ENCODE peak calls at places on chromosome 13, in five cellular contexts. N is substantia nigra, Q is putamen, B is HS-5, J is HT1080. W is an unnamed sample.

GRCh38 chr13:32300920-32301319 is 14.2 kb downstream of the ZAR1L start:
- DNase-seq in N (no peak), Q (no peak), B (no peak), J (no peak), W (no peak)

GRCh38 chr13:20579193-20579592 is 12.2 kb downstream of the IFT88 start:
- DNase-seq in N (no peak), Q (no peak), B (no peak), J (no peak), W (no peak)

GRCh38 chr13:33927315-33927714 is 109.4 kb downstream of the RFC3 start:
- DNase-seq in N (no peak), Q (no peak), B (no peak), J (peak), W (no peak)

GRCh38 chr13:107842562-107843180 is 372.7 kb downstream of the LIG4 start:
- DNase-seq in N (no peak), Q (no peak), B (no peak), J (peak), W (no peak)

GRCh38 chr13:71865858-71866172 is 1.2 kb downstream of the DACH1 start:
- DNase-seq in N (no peak), Q (no peak), B (no peak), J (no peak), W (peak)

GRCh38 chr13:92838786-92839185 is 387.8 kb upstream of the GPC6 start:
- DNase-seq in N (no peak), Q (no peak), B (peak), J (peak), W (no peak)

GRCh38 chr13:84917252-84917878 is 881.9 kb downstream of the SLITRK6 start:
- DNase-seq in N (no peak), Q (peak), B (no peak), J (no peak), W (peak)

GRCh38 chr13:109144693-109145437 is 515.5 kb downstream of the MYO16 start:
- DNase-seq in N (no peak), Q (no peak), B (no peak), J (no peak), W (no peak)

GRCh38 chr13:80338781-80339577 is 1.9 kb downstream of the SPRY2 start:
- DNase-seq in N (peak), Q (peak), B (no peak), J (peak), W (peak)

GRCh38 chr13:20654156-20654555 is 49.3 kb upstream of the IL17D start:
- DNase-seq in N (no peak), Q (no peak), B (no peak), J (peak), W (no peak)

GRCh38 chr13:76379341-76380105 is 506.7 kb downstream of the KCTD12 start:
- DNase-seq in N (no peak), Q (no peak), B (no peak), J (no peak), W (no peak)

GRCh38 chr13:99656092-99656745 is 154.9 kb downstream of the TM9SF2 start:
- DNase-seq in N (peak), Q (peak), B (no peak), J (peak), W (peak)

GRCh38 chr13:87827479-87827878 is 156.3 kb downstream of the SLITRK5 start:
- DNase-seq in N (no peak), Q (peak), B (peak), J (peak), W (no peak)

GRCh38 chr13:59442946-59443345 is 720.8 kb downstream of the DIAPH3 start:
- DNase-seq in N (no peak), Q (no peak), B (no peak), J (no peak), W (no peak)

GRCh38 chr13:112961457-112962369 is 7.3 kb upstream of the MCF2L start:
- DNase-seq in N (no peak), Q (no peak), B (no peak), J (no peak), W (no peak)

GRCh38 chr13:47426126-47426849 is 529.4 kb upstream of the HTR2A start:
- DNase-seq in N (no peak), Q (no peak), B (peak), J (peak), W (no peak)

GRCh38 chr13:59356607-59357006 is 807.1 kb downstream of the DIAPH3 start:
- DNase-seq in N (no peak), Q (no peak), B (no peak), J (peak), W (no peak)

GRCh38 chr13:45398862-45399261 is 19.3 kb downstream of the SLC25A30 start:
- DNase-seq in N (no peak), Q (no peak), B (no peak), J (no peak), W (no peak)

GRCh38 chr13:30796833-30797601 is 61.7 kb downstream of the ALOX5AP start:
- DNase-seq in N (no peak), Q (no peak), B (no peak), J (no peak), W (no peak)

GRCh38 chr13:88464851-88465250 is 793.7 kb downstream of the SLITRK5 start:
- DNase-seq in N (no peak), Q (no peak), B (no peak), J (no peak), W (no peak)

GRCh38 chr13:101152184-101152583 is 264.1 kb downstream of the NALCN start:
- DNase-seq in N (no peak), Q (no peak), B (no peak), J (no peak), W (no peak)

GRCh38 chr13:108609353-108609752 is 20.1 kb upstream of the MYO16 start:
- DNase-seq in N (no peak), Q (no peak), B (no peak), J (peak), W (no peak)

GRCh38 chr13:35979378-35979911 is 151.7 kb downstream of the DCLK1 start:
- DNase-seq in N (peak), Q (peak), B (peak), J (peak), W (peak)

W was measured in frontal cortex.